ENCODE peak calls at places on chromosome 2, in four cellular contexts. One of them, this sample, is unnamed.

GRCh38 chr2:36544638-36545338 is 53.2 kb downstream of the FEZ2 start:
- DNase-seq in H54: no peak
- DNase-seq in iPS DF 19.7: no peak
- DNase-seq in lung microvascular endothelial cell: peak; percentile 36
- DNase-seq in this sample: no peak

GRCh38 chr2:31406593-31407385 is 7.8 kb downstream of the XDH start:
- DNase-seq in H54: no peak
- DNase-seq in iPS DF 19.7: no peak
- DNase-seq in lung microvascular endothelial cell: no peak
- DNase-seq in this sample: no peak

GRCh38 chr2:238090887-238091286 is 9.3 kb upstream of the ESPNL start:
- DNase-seq in H54: no peak
- DNase-seq in iPS DF 19.7: no peak
- DNase-seq in lung microvascular endothelial cell: no peak
- DNase-seq in this sample: no peak

GRCh38 chr2:128591841-128592822 is 273.5 kb upstream of the HS6ST1 start:
- DNase-seq in H54: no peak
- DNase-seq in iPS DF 19.7: no peak
- DNase-seq in lung microvascular endothelial cell: no peak
- DNase-seq in this sample: no peak

GRCh38 chr2:234828382-234829073 is 123.3 kb upstream of the SH3BP4 start:
- DNase-seq in H54: no peak
- DNase-seq in iPS DF 19.7: no peak
- DNase-seq in lung microvascular endothelial cell: no peak
- DNase-seq in this sample: no peak

GRCh38 chr2:4219121-4219520 is 515.7 kb downstream of the DCDC2C start:
- DNase-seq in H54: no peak
- DNase-seq in iPS DF 19.7: no peak
- DNase-seq in lung microvascular endothelial cell: no peak
- DNase-seq in this sample: no peak

GRCh38 chr2:30664761-30665358 is 142.4 kb downstream of the CAPN13 start:
- DNase-seq in H54: peak; percentile 72
- DNase-seq in iPS DF 19.7: no peak
- DNase-seq in lung microvascular endothelial cell: peak; percentile 93
- DNase-seq in this sample: peak; percentile 38

GRCh38 chr2:5713101-5713500 is 20.9 kb downstream of the SOX11 start:
- DNase-seq in H54: no peak
- DNase-seq in iPS DF 19.7: no peak
- DNase-seq in lung microvascular endothelial cell: no peak
- DNase-seq in this sample: no peak

GRCh38 chr2:207813221-207813916 is 43.7 kb upstream of the FZD5 start:
- DNase-seq in H54: no peak
- DNase-seq in iPS DF 19.7: no peak
- DNase-seq in lung microvascular endothelial cell: no peak
- DNase-seq in this sample: no peak

GRCh38 chr2:237125967-237126366 is 40.3 kb downstream of the COPS8 start:
- DNase-seq in H54: no peak
- DNase-seq in iPS DF 19.7: no peak
- DNase-seq in lung microvascular endothelial cell: no peak
- DNase-seq in this sample: no peak

GRCh38 chr2:168180483-168180882 is 66.9 kb downstream of the STK39 start:
- DNase-seq in H54: no peak
- DNase-seq in iPS DF 19.7: no peak
- DNase-seq in lung microvascular endothelial cell: no peak
- DNase-seq in this sample: no peak

GRCh38 chr2:197052371-197052770 is 125.9 kb upstream of the PGAP1 start:
- DNase-seq in H54: no peak
- DNase-seq in iPS DF 19.7: no peak
- DNase-seq in lung microvascular endothelial cell: no peak
- DNase-seq in this sample: no peak

GRCh38 chr2:227378371-227378782 is 729 bp downstream of the TM4SF20 start:
- DNase-seq in H54: peak; percentile 28
- DNase-seq in iPS DF 19.7: no peak
- DNase-seq in lung microvascular endothelial cell: no peak
- DNase-seq in this sample: no peak

GRCh38 chr2:172226244-172227061 is 123.8 kb upstream of the DLX2 start:
- DNase-seq in H54: no peak
- DNase-seq in iPS DF 19.7: no peak
- DNase-seq in lung microvascular endothelial cell: no peak
- DNase-seq in this sample: no peak

GRCh38 chr2:65316072-65316471 is 88.4 kb downstream of the ACTR2 start:
- DNase-seq in H54: no peak
- DNase-seq in iPS DF 19.7: no peak
- DNase-seq in lung microvascular endothelial cell: no peak
- DNase-seq in this sample: no peak

GRCh38 chr2:10901160-10901559 is 10.6 kb upstream of the KCNF1 start:
- DNase-seq in H54: peak; percentile 41
- DNase-seq in iPS DF 19.7: no peak
- DNase-seq in lung microvascular endothelial cell: peak; percentile 35
- DNase-seq in this sample: no peak

GRCh38 chr2:12552092-12552491 is 164.6 kb upstream of the TRIB2 start:
- DNase-seq in H54: no peak
- DNase-seq in iPS DF 19.7: no peak
- DNase-seq in lung microvascular endothelial cell: no peak
- DNase-seq in this sample: no peak